ENCODE peak calls at places on chromosomes 7 and 10, in nine cellular contexts. T is sigmoid colon, D is breast epithelium, P is SK-N-SH, L is endothelial cell of umbilical vein, E is GM23338, S is HepG2, O is H1, K is suprapubic skin. U is an unnamed sample.

GRCh38 chr10:923844-924523 is 7.5 kb downstream of the LARP4B start:
- DNase-seq in T (no peak), D (no peak), P (no peak), L (no peak), E (no peak), S (no peak), O (no peak), K (no peak), U (no peak)

GRCh38 chr7:1055084-1055450 is 10.7 kb downstream of the GPR146 start:
- DNase-seq in T (peak; percentile 94), D (no peak), P (peak; percentile 92), L (peak; percentile 91), E (no peak), S (no peak), O (no peak), K (peak; percentile 80), U (peak; percentile 74)

GRCh38 chr7:142568430-142569097 is 180.7 kb upstream of the PRSS1 start:
- DNase-seq in T (no peak), D (no peak), P (no peak), L (peak; percentile 80), E (no peak), S (no peak), O (no peak), K (no peak), U (no peak)

GRCh38 chr10:130775311-130775710 is 536.2 kb downstream of the TCERG1L start:
- DNase-seq in T (peak; percentile 34), D (peak; percentile 33), P (no peak), L (no peak), E (no peak), S (no peak), O (no peak), K (no peak), U (no peak)

GRCh38 chr10:5927306-5927705 is 37.3 kb downstream of the FBH1 start:
- DNase-seq in T (no peak), D (no peak), P (no peak), L (no peak), E (no peak), S (no peak), O (no peak), K (no peak), U (no peak)

GRCh38 chr7:44768663-44769361 is 20.2 kb downstream of the ZMIZ2 start:
- DNase-seq in T (no peak), D (no peak), P (peak; percentile 52), L (no peak), E (no peak), S (no peak), O (no peak), K (no peak), U (no peak)

GRCh38 chr7:29917583-29917982 is 72.0 kb downstream of the SCRN1 start:
- DNase-seq in T (no peak), D (no peak), P (no peak), L (no peak), E (no peak), S (no peak), O (no peak), K (no peak), U (no peak)

GRCh38 chr7:143013897-143014296 is 13.0 kb downstream of the OR9A2 start:
- DNase-seq in T (no peak), D (no peak), P (no peak), L (peak; percentile 65), E (no peak), S (no peak), O (no peak), K (no peak), U (no peak)

GRCh38 chr10:106897631-106898161 is 266.8 kb downstream of the SORCS1 start:
- DNase-seq in T (peak; percentile 89), D (no peak), P (no peak), L (no peak), E (no peak), S (no peak), O (no peak), K (no peak), U (no peak)

GRCh38 chr10:130921461-130921860 is 390.1 kb downstream of the TCERG1L start:
- DNase-seq in T (no peak), D (no peak), P (no peak), L (no peak), E (no peak), S (no peak), O (no peak), K (no peak), U (no peak)

GRCh38 chr7:88151119-88151790 is 68.6 kb downstream of the SRI start:
- DNase-seq in T (no peak), D (no peak), P (no peak), L (no peak), E (no peak), S (peak; percentile 84), O (no peak), K (no peak), U (no peak)

GRCh38 chr10:45253183-45253914 is 62.1 kb downstream of the OR13A1 start:
- DNase-seq in T (no peak), D (no peak), P (no peak), L (no peak), E (no peak), S (no peak), O (no peak), K (no peak), U (no peak)

GRCh38 chr7:135403302-135403701 is 106.6 kb downstream of the CNOT4 start:
- DNase-seq in T (no peak), D (no peak), P (no peak), L (no peak), E (no peak), S (no peak), O (no peak), K (no peak), U (no peak)

GRCh38 chr10:76643465-76643864 is 994.1 kb downstream of the KCNMA1 start:
- DNase-seq in T (peak; percentile 94), D (no peak), P (no peak), L (no peak), E (no peak), S (no peak), O (no peak), K (peak; percentile 67), U (no peak)

GRCh38 chr10:101961591-101962498 is 94.1 kb downstream of the ARMH3 start:
- DNase-seq in T (no peak), D (no peak), P (no peak), L (no peak), E (no peak), S (no peak), O (no peak), K (no peak), U (no peak)

GRCh38 chr10:32446701-32447406 is 914 bp downstream of the CCDC7 start:
- DNase-seq in T (no peak), D (no peak), P (peak; percentile 35), L (peak; percentile 29), E (peak; percentile 27), S (no peak), O (no peak), K (no peak), U (no peak)

GRCh38 chr7:135672560-135673359 is 10.4 kb downstream of the STMP1 start:
- DNase-seq in T (no peak), D (no peak), P (peak; percentile 70), L (peak; percentile 80), E (peak; percentile 78), S (peak; percentile 48), O (no peak), K (no peak), U (peak; percentile 75)

GRCh38 chr7:33494473-33494872 is 365.1 kb downstream of the BBS9 start:
- DNase-seq in T (no peak), D (no peak), P (no peak), L (no peak), E (peak; percentile 55), S (no peak), O (no peak), K (no peak), U (no peak)

GRCh38 chr10:50623299-50624153 is at the start of gene SGMS1:
- DNase-seq in T (peak; percentile 92), D (peak; percentile 82), P (peak; percentile 97), L (peak; percentile 82), E (peak; percentile 83), S (peak; percentile 68), O (peak; percentile 44), K (peak; percentile 91), U (no peak)
- TF ChIP-seq POLR2AphosphoS5 in T (peak; percentile 82), D (no peak), P (no peak), L (no peak), E (peak; percentile 68), S (peak; percentile 57), O (no peak), K (no peak), U (no peak)

DNA sequence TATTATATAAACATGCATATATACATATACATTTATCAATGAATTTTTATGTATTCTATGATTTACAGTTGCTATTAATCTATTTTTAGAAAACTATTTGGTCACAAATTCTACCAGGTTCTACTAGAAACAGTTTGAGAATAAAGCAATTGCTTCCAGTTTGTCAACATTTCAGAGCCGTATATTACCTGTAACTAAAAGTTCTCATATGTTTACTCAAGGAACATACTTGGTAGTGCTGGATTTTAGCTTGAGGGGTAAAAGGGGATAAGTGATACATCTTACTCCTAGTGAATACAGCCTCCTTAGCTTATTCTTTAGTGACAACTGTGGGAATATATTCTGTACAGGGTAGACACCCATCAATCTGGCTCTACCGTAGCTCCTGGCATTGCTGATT is 1590.5 kb upstream of the LRRTM3 start:
- DNase-seq in T (no peak), D (no peak), P (no peak), L (no peak), E (no peak), S (no peak), O (no peak), K (no peak), U (no peak)
- TF ChIP-seq POLR2AphosphoS5 in T (no peak), D (no peak), P (no peak), L (no peak), E (no peak), S (no peak), O (no peak), K (no peak), U (no peak)

GRCh38 chr10:86400705-86401587 is 34.4 kb upstream of the GRID1 start:
- DNase-seq in T (peak; percentile 81), D (peak; percentile 61), P (peak; percentile 81), L (no peak), E (peak; percentile 47), S (peak; percentile 27), O (no peak), K (peak; percentile 77), U (no peak)
- TF ChIP-seq POLR2AphosphoS5 in T (no peak), D (no peak), P (no peak), L (no peak), E (no peak), S (peak; percentile 19), O (no peak), K (no peak), U (no peak)

DNA sequence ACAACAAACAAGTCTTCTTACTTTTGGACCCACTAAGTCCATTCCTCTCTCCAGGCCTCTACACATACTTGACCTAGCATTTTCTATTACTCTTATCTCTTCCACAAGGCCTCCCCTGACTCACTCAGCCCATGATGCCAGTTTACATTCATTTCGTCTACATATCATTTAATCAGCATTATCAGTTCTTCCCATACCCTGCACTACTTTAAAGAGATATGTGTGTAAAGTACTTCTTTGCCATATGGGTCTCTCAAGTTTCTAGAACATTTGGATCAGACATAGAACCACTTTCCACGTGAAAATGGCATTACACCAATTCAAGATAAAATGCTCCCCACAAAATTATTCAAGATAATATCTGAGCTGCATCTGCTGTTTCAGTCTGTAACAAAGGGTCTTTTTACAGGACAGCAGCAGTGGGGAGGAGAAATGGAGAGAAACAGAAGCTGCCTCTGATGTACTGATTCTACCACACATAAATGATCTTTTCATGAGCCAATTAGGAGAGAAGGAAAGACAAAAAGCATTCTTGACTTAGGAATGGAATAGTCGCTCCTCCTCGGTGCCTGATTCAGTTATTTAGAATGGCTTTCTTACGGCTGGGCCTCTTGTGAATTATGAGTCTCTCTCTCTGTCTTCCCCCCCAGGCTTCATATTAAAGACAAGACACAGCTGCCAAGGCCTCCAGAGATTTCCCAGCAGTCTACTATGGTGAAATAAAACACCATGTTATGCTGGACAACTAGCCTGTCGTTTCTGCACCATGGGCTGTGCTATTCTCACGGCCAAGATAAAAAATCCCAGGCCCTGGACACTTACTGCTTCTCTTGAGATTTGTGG is 46.9 kb upstream of the SEPTIN7 start:
- DNase-seq in T (peak; percentile 92), D (no peak), P (no peak), L (no peak), E (no peak), S (no peak), O (no peak), K (no peak), U (no peak)
- TF ChIP-seq POLR2AphosphoS5 in T (peak; percentile 91), D (no peak), P (peak; percentile 60), L (no peak), E (no peak), S (no peak), O (no peak), K (no peak), U (no peak)

U was measured in SK-N-MC.